ENCODE peak calls at places on chromosomes 13 and 19, in eight cellular contexts. One of them, this sample, is unnamed.

GRCh38 chr19:16112778-16113177 is 1.1 kb downstream of the RAB8A start:
- DNase-seq in A549: no peak
- DNase-seq in K562: peak
- DNase-seq in suprapubic skin: no peak
- DNase-seq in H1: no peak
- DNase-seq in ovary: no peak
- DNase-seq in HepG2: no peak
- DNase-seq in transverse colon: no peak
- DNase-seq in this sample: no peak

GRCh38 chr13:50001287-50001686 is 4.4 kb downstream of the TRIM13 start:
- DNase-seq in A549: no peak
- DNase-seq in H1: no peak
- DNase-seq in HepG2: no peak
- DNase-seq in ovary: no peak
- DNase-seq in K562: no peak
- DNase-seq in transverse colon: no peak
- DNase-seq in suprapubic skin: no peak
- DNase-seq in this sample: no peak

GRCh38 chr13:31663880-31664585 is 75.3 kb upstream of the RXFP2 start:
- DNase-seq in ovary: no peak
- DNase-seq in transverse colon: no peak
- DNase-seq in HepG2: no peak
- DNase-seq in A549: no peak
- DNase-seq in H1: no peak
- DNase-seq in K562: no peak
- DNase-seq in suprapubic skin: no peak
- DNase-seq in this sample: no peak

GRCh38 chr19:19230999-19231398 is 19.2 kb downstream of the NCAN start:
- DNase-seq in K562: no peak
- DNase-seq in suprapubic skin: no peak
- DNase-seq in transverse colon: no peak
- DNase-seq in ovary: no peak
- DNase-seq in H1: no peak
- DNase-seq in A549: no peak
- DNase-seq in HepG2: no peak
- DNase-seq in this sample: no peak

GRCh38 chr13:80214521-80214941 is 126.4 kb downstream of the SPRY2 start:
- DNase-seq in A549: peak
- DNase-seq in transverse colon: no peak
- DNase-seq in H1: no peak
- DNase-seq in ovary: no peak
- DNase-seq in HepG2: no peak
- DNase-seq in suprapubic skin: no peak
- DNase-seq in K562: no peak
- DNase-seq in this sample: no peak

GRCh38 chr19:54662730-54663129 is at the start of gene LILRB4:
- DNase-seq in H1: no peak
- DNase-seq in A549: no peak
- DNase-seq in ovary: no peak
- DNase-seq in HepG2: no peak
- DNase-seq in K562: no peak
- DNase-seq in suprapubic skin: no peak
- DNase-seq in transverse colon: peak
- DNase-seq in this sample: peak

GRCh38 chr19:18131841-18132596 is 20.9 kb upstream of the PIK3R2 start:
- DNase-seq in ovary: no peak
- DNase-seq in A549: no peak
- DNase-seq in HepG2: no peak
- DNase-seq in transverse colon: no peak
- DNase-seq in H1: peak
- DNase-seq in K562: peak
- DNase-seq in suprapubic skin: no peak
- DNase-seq in this sample: no peak

GRCh38 chr13:86907116-86907515 is 764.1 kb upstream of the SLITRK5 start:
- DNase-seq in HepG2: no peak
- DNase-seq in suprapubic skin: no peak
- DNase-seq in transverse colon: no peak
- DNase-seq in K562: no peak
- DNase-seq in ovary: no peak
- DNase-seq in H1: no peak
- DNase-seq in A549: no peak
- DNase-seq in this sample: no peak

GRCh38 chr19:49338691-49339363 is 3.6 kb downstream of the CD37 start:
- DNase-seq in A549: peak
- DNase-seq in H1: peak
- DNase-seq in transverse colon: peak
- DNase-seq in HepG2: no peak
- DNase-seq in K562: peak
- DNase-seq in suprapubic skin: peak
- DNase-seq in ovary: peak
- DNase-seq in this sample: peak

GRCh38 chr13:79867248-79867647 is 386.3 kb downstream of the NDFIP2 start:
- DNase-seq in HepG2: no peak
- DNase-seq in K562: no peak
- DNase-seq in A549: no peak
- DNase-seq in H1: no peak
- DNase-seq in transverse colon: no peak
- DNase-seq in suprapubic skin: no peak
- DNase-seq in ovary: no peak
- DNase-seq in this sample: no peak

GRCh38 chr19:50475736-50476223 is 527 bp upstream of the EMC10 start:
- DNase-seq in HepG2: no peak
- DNase-seq in transverse colon: no peak
- DNase-seq in A549: no peak
- DNase-seq in suprapubic skin: no peak
- DNase-seq in H1: no peak
- DNase-seq in ovary: no peak
- DNase-seq in K562: no peak
- DNase-seq in this sample: no peak
- H3K4me3 ChIP-seq in HepG2: no peak
- H3K4me3 ChIP-seq in transverse colon: no peak
- H3K4me3 ChIP-seq in A549: peak
- H3K4me3 ChIP-seq in suprapubic skin: peak
- H3K4me3 ChIP-seq in H1: no peak
- H3K4me3 ChIP-seq in ovary: peak
- H3K4me3 ChIP-seq in K562: peak
- H3K4me3 ChIP-seq in this sample: peak

GRCh38 chr19:1076951-1077350 is 10.0 kb downstream of the ARHGAP45 start:
- DNase-seq in ovary: no peak
- DNase-seq in HepG2: no peak
- DNase-seq in H1: no peak
- DNase-seq in K562: no peak
- DNase-seq in suprapubic skin: no peak
- DNase-seq in A549: no peak
- DNase-seq in transverse colon: peak
- DNase-seq in this sample: no peak
- TF ChIP-seq EP300 in ovary: no peak
- TF ChIP-seq EP300 in HepG2: no peak
- TF ChIP-seq EP300 in H1: no peak
- TF ChIP-seq EP300 in K562: no peak
- TF ChIP-seq EP300 in suprapubic skin: no peak
- TF ChIP-seq EP300 in A549: no peak
- TF ChIP-seq EP300 in transverse colon: no peak
- TF ChIP-seq EP300 in this sample: no peak

GRCh38 chr13:33285420-33286124 is at the start of gene STARD13:
- DNase-seq in ovary: peak
- DNase-seq in HepG2: peak
- DNase-seq in H1: peak
- DNase-seq in suprapubic skin: peak
- DNase-seq in K562: peak
- DNase-seq in A549: peak
- DNase-seq in transverse colon: peak
- DNase-seq in this sample: peak
- TF ChIP-seq POLR2A in ovary: peak
- TF ChIP-seq POLR2A in HepG2: peak
- TF ChIP-seq POLR2A in H1: peak
- TF ChIP-seq POLR2A in suprapubic skin: peak
- TF ChIP-seq POLR2A in K562: no peak
- TF ChIP-seq POLR2A in A549: no peak
- TF ChIP-seq POLR2A in transverse colon: peak
- TF ChIP-seq POLR2A in this sample: peak

GRCh38 chr13:23505007-23505406 is 65.2 kb upstream of the TNFRSF19 start:
- DNase-seq in HepG2: no peak
- DNase-seq in ovary: no peak
- DNase-seq in A549: no peak
- DNase-seq in transverse colon: no peak
- DNase-seq in suprapubic skin: no peak
- DNase-seq in K562: no peak
- DNase-seq in H1: no peak
- DNase-seq in this sample: no peak
- H3K4me3 ChIP-seq in HepG2: no peak
- H3K4me3 ChIP-seq in ovary: no peak
- H3K4me3 ChIP-seq in A549: no peak
- H3K4me3 ChIP-seq in transverse colon: no peak
- H3K4me3 ChIP-seq in suprapubic skin: no peak
- H3K4me3 ChIP-seq in K562: no peak
- H3K4me3 ChIP-seq in H1: no peak
- H3K4me3 ChIP-seq in this sample: no peak

DNA sequence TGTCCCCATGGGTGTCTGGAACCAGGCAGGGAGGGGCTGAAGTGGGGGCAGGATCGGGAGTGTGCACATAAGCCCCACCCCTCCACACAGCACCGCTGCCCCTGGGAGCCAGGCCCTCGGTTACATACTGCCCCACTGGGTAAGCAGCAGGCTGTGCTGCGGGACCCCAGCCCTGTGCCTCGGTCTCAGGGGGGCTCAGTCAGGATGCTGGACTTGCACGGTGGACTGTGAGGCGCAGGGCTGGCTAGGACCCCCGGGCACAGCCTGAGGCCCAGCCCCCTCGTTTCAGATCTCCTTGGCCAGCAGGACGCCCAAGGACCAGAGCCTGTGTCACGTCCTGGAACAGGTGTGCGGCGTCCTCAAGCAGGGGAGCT is 16.3 kb downstream of the MPND start:
- DNase-seq in K562: no peak
- DNase-seq in HepG2: no peak
- DNase-seq in suprapubic skin: no peak
- DNase-seq in A549: no peak
- DNase-seq in H1: no peak
- DNase-seq in ovary: peak
- DNase-seq in transverse colon: no peak
- DNase-seq in this sample: peak
- TF ChIP-seq EP300 in K562: no peak
- TF ChIP-seq EP300 in HepG2: no peak
- TF ChIP-seq EP300 in suprapubic skin: no peak
- TF ChIP-seq EP300 in A549: no peak
- TF ChIP-seq EP300 in H1: no peak
- TF ChIP-seq EP300 in ovary: no peak
- TF ChIP-seq EP300 in transverse colon: no peak
- TF ChIP-seq EP300 in this sample: no peak

DNA sequence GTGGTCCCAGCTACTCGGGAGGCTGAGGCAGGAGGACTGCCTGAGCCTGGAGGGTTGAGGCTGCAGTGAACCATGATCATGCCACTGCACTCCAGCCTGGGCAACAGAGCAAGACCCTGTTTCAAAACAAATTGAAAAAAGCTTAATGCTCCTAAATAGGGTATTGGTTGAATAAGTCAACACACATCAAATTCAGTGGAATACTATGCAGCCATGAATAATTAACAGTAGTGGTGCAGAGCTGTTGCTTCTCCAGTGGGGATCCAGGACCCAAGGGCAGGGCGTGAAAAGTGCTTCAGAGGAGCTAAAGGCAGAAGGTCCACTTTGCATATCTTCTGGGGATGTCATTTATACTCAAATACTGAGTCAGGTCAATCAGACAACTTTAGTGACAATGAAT is 18.2 kb downstream of the SIGLEC8 start:
- DNase-seq in K562: no peak
- DNase-seq in ovary: no peak
- DNase-seq in HepG2: no peak
- DNase-seq in transverse colon: no peak
- DNase-seq in A549: no peak
- DNase-seq in H1: no peak
- DNase-seq in suprapubic skin: no peak
- DNase-seq in this sample: no peak
- TF ChIP-seq POLR2A in K562: no peak
- TF ChIP-seq POLR2A in ovary: no peak
- TF ChIP-seq POLR2A in HepG2: no peak
- TF ChIP-seq POLR2A in transverse colon: no peak
- TF ChIP-seq POLR2A in A549: no peak
- TF ChIP-seq POLR2A in H1: no peak
- TF ChIP-seq POLR2A in suprapubic skin: no peak
- TF ChIP-seq POLR2A in this sample: no peak

GRCh38 chr13:95641961-95642621 is 2.4 kb downstream of the DZIP1 start:
- DNase-seq in H1: peak
- DNase-seq in K562: no peak
- DNase-seq in suprapubic skin: no peak
- DNase-seq in transverse colon: peak
- DNase-seq in A549: no peak
- DNase-seq in HepG2: peak
- DNase-seq in ovary: peak
- DNase-seq in this sample: peak
- H3K4me3 ChIP-seq in H1: peak
- H3K4me3 ChIP-seq in K562: no peak
- H3K4me3 ChIP-seq in suprapubic skin: peak
- H3K4me3 ChIP-seq in transverse colon: peak
- H3K4me3 ChIP-seq in A549: no peak
- H3K4me3 ChIP-seq in HepG2: peak
- H3K4me3 ChIP-seq in ovary: peak
- H3K4me3 ChIP-seq in this sample: peak

This sample was measured in sigmoid colon.